ENCODE peak calls at places on chromosomes 3 and 15, in eight cellular contexts. M is IMR-90; Z is neural crest cell; W is CD4-positive, alpha-beta T cell; C is GM10248; L is HL-60; Y is WTC11; T is D721Med. A is an unnamed sample.

GRCh38 chr15:36432162-36432561 is 147.3 kb upstream of the CDIN1 start:
- DNase-seq in M (peak), Z (no peak), W (no peak), C (no peak), L (no peak), Y (no peak), T (no peak), A (no peak)

GRCh38 chr3:173135059-173135458 is 6.0 kb downstream of the SPATA16 start:
- DNase-seq in M (no peak), Z (no peak), W (no peak), C (no peak), L (no peak), Y (no peak), T (no peak), A (no peak)

GRCh38 chr15:26372712-26373111 is 400.2 kb downstream of the GABRB3 start:
- DNase-seq in M (no peak), Z (no peak), W (no peak), C (no peak), L (no peak), Y (no peak), T (no peak), A (no peak)

GRCh38 chr15:78012643-78013077 is 64.9 kb downstream of the TBC1D2B start:
- DNase-seq in M (no peak), Z (no peak), W (no peak), C (no peak), L (no peak), Y (no peak), T (no peak), A (no peak)

GRCh38 chr3:37103103-37103815 is 71.1 kb downstream of the LRRFIP2 start:
- DNase-seq in M (no peak), Z (no peak), W (no peak), C (no peak), L (peak), Y (no peak), T (no peak), A (no peak)

GRCh38 chr15:39211108-39211979 is 369.5 kb upstream of the THBS1 start:
- DNase-seq in M (no peak), Z (no peak), W (no peak), C (no peak), L (no peak), Y (no peak), T (no peak), A (no peak)

GRCh38 chr3:151552589-151552988 is 91.7 kb upstream of the IGSF10 start:
- DNase-seq in M (peak), Z (no peak), W (no peak), C (no peak), L (no peak), Y (no peak), T (no peak), A (no peak)

GRCh38 chr3:9704343-9705322 is 1.0 kb downstream of the CPNE9 start:
- DNase-seq in M (peak), Z (peak), W (no peak), C (peak), L (no peak), Y (peak), T (no peak), A (peak)

GRCh38 chr15:51917493-51917892 is 54.1 kb downstream of the LEO1 start:
- DNase-seq in M (peak), Z (no peak), W (no peak), C (no peak), L (peak), Y (peak), T (no peak), A (no peak)

GRCh38 chr3:143037867-143038266 is 36.5 kb downstream of the U2SURP start:
- DNase-seq in M (no peak), Z (no peak), W (no peak), C (no peak), L (no peak), Y (no peak), T (no peak), A (no peak)
- TF ChIP-seq CTCF in M (peak), Z (no peak), W (no peak), C (no peak), L (no peak), Y (no peak), T (no peak), A (no peak)

GRCh38 chr3:190384241-190384863 is 3.6 kb upstream of the CLDN16 start:
- DNase-seq in M (peak), Z (no peak), W (no peak), C (peak), L (peak), Y (no peak), T (no peak), A (peak)
- TF ChIP-seq CTCF in M (peak), Z (no peak), W (no peak), C (peak), L (peak), Y (no peak), T (peak), A (peak)

GRCh38 chr3:184052773-184053172 is at the start of gene HTR3C:
- DNase-seq in M (no peak), Z (no peak), W (no peak), C (no peak), L (no peak), Y (no peak), T (no peak), A (no peak)
- TF ChIP-seq CTCF in M (no peak), Z (no peak), W (no peak), C (no peak), L (no peak), Y (no peak), T (no peak), A (no peak)

DNA sequence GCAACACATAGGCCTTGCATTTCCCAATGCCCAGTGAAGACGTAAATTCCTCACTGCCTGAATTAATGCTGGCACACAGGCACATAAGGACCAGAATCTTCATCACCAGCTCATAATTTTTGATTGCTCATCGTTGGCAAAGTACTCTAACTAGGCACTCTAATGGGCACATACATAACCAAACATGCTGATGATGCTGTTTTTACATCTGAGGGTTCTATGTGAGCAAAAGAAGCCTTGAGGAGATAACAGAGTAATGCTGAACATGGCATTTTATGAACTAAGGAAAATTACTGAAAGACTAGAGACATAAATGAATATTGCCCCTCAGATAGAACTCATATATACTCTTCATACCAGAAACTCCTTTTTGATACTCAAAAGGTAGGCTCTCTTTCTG is 387.4 kb downstream of the EPHA6 start:
- DNase-seq in M (no peak), Z (no peak), W (no peak), C (no peak), L (no peak), Y (no peak), T (no peak), A (no peak)
- TF ChIP-seq CTCF in M (no peak), Z (no peak), W (no peak), C (no peak), L (no peak), Y (no peak), T (no peak), A (no peak)

GRCh38 chr3:142866841-142867631 is 21.8 kb downstream of the PCOLCE2 start:
- DNase-seq in M (no peak), Z (no peak), W (no peak), C (no peak), L (no peak), Y (peak), T (no peak), A (no peak)
- TF ChIP-seq CTCF in M (no peak), Z (no peak), W (no peak), C (no peak), L (no peak), Y (no peak), T (no peak), A (no peak)

GRCh38 chr3:50632450-50632849 is 15.5 kb downstream of the MAPKAPK3 start:
- DNase-seq in M (no peak), Z (no peak), W (no peak), C (peak), L (peak), Y (no peak), T (no peak), A (no peak)
- TF ChIP-seq CTCF in M (no peak), Z (no peak), W (no peak), C (peak), L (peak), Y (no peak), T (no peak), A (peak)

DNA sequence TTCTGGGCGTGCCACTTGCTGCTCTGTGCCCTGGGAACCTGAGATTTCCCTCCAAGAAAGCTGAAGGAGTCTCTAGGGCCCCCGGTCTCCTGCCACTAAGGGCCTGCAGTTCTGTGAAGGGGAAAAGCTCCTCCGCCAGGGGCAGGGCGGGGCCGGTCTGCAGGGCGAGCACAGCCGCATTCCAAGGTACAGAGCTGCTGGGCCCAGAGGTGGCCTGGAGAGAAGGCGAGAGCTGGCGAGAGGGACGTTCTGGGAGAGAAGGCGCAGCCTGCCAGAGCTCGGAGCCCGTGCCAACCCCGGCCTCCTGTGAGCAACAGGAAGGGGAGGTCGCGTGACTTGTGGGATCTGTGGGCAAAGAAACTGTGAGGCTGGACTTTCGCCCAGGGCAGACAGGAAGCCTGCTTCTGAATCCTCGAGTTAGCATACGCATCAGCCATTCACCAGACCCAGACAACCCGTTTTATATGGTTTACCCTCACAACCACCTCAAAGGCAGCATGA is 500.4 kb downstream of the SHQ1 start:
- DNase-seq in M (no peak), Z (no peak), W (peak), C (no peak), L (peak), Y (peak), T (no peak), A (no peak)
- TF ChIP-seq CTCF in M (no peak), Z (no peak), W (no peak), C (peak), L (no peak), Y (no peak), T (no peak), A (peak)